ENCODE peak calls at places on chromosomes 11 and 22, in nine cellular contexts. C is stimulated activated CD4-positive, alpha-beta T cell treated with anti-CD3 and anti-CD28 coated beads, Interleukin-2, amount 100 ng/mL, for 24 hours; I is AG04450; W is cardiac septum; Y is NCI-H748 treated with DMSO at 0.1 percent for 48 hours; D is cardiac muscle cell; K is HFFc6; P is CD8-positive, alpha-beta memory T cell; J is activated CD4-positive, alpha-beta T cell treated with anti-CD3 and anti-CD28 coated beads, Interleukin-2, amount 10 ng/mL, durations not matched to agents 7 days and 5 days. Q is an unnamed sample.

GRCh38 chr11:110778351-110778750 is 66.1 kb upstream of the ARHGAP20 start:
- DNase-seq in C (no peak), D (no peak), Y (no peak), W (no peak), I (no peak), J (no peak), P (no peak), K (no peak), Q (no peak)

GRCh38 chr22:48798281-48799226 is 1029.1 kb downstream of the BRD1 start:
- DNase-seq in J (no peak), I (no peak), K (no peak), Y (no peak), D (no peak), P (no peak), W (peak), C (no peak), Q (no peak)

GRCh38 chr11:103007521-103007920 is 52.0 kb upstream of the MMP13 start:
- DNase-seq in J (no peak), Y (no peak), P (no peak), D (no peak), W (no peak), C (no peak), K (peak), I (no peak), Q (no peak)

GRCh38 chr22:48981671-48982070 is 846.0 kb downstream of the BRD1 start:
- DNase-seq in W (no peak), C (no peak), D (no peak), P (no peak), J (no peak), Y (no peak), I (no peak), K (no peak), Q (no peak)

GRCh38 chr22:41308054-41308453 is 6.7 kb downstream of the ZC3H7B start:
- DNase-seq in K (peak), C (no peak), J (no peak), W (no peak), D (peak), I (no peak), P (no peak), Y (no peak), Q (no peak)

GRCh38 chr22:45932066-45932465 is 44.9 kb downstream of the WNT7B start:
- DNase-seq in Y (no peak), J (no peak), W (no peak), I (no peak), K (no peak), P (no peak), C (no peak), D (peak), Q (no peak)

GRCh38 chr11:113160652-113161051 is 153.7 kb upstream of the TTC12 start:
- DNase-seq in D (no peak), K (no peak), J (no peak), Y (peak), P (no peak), W (no peak), I (no peak), C (no peak), Q (no peak)

GRCh38 chr11:101765932-101766331 is 148.9 kb upstream of the CEP126 start:
- DNase-seq in D (no peak), K (no peak), W (no peak), I (no peak), P (no peak), Y (no peak), J (no peak), C (no peak), Q (no peak)

GRCh38 chr11:96464695-96465307 is 75.0 kb downstream of the JRKL start:
- DNase-seq in J (peak), W (no peak), I (peak), K (peak), C (no peak), Y (peak), P (no peak), D (peak), Q (no peak)

GRCh38 chr11:75768112-75768908 is at the start of gene DGAT2:
- DNase-seq in C (peak), D (peak), K (no peak), P (peak), J (peak), W (peak), I (no peak), Y (peak), Q (peak)

GRCh38 chr11:67303132-67303988 is at the start of gene SSH3:
- DNase-seq in C (peak), Y (peak), P (no peak), I (no peak), J (no peak), D (peak), K (peak), W (peak), Q (peak)

GRCh38 chr11:110425751-110426545 is 3.8 kb upstream of the FDX1 start:
- DNase-seq in P (no peak), Y (no peak), D (peak), C (no peak), I (peak), W (no peak), K (peak), J (no peak), Q (no peak)

GRCh38 chr11:19766810-19767209 is 54.2 kb downstream of the NAV2 start:
- DNase-seq in W (no peak), C (no peak), I (no peak), P (no peak), D (no peak), K (no peak), J (no peak), Y (no peak), Q (no peak)

GRCh38 chr11:70740475-70740825 is 342.1 kb downstream of the CTTN start:
- DNase-seq in K (no peak), Y (no peak), C (no peak), W (no peak), D (no peak), J (no peak), P (no peak), I (no peak), Q (no peak)

GRCh38 chr11:70456921-70457532 is 58.7 kb downstream of the CTTN start:
- DNase-seq in P (no peak), W (peak), J (no peak), D (peak), C (peak), I (no peak), K (peak), Y (no peak), Q (no peak)

GRCh38 chr22:38347944-38348750 is 30.9 kb upstream of the CSNK1E start:
- DNase-seq in W (peak), P (no peak), D (no peak), Y (no peak), K (peak), I (no peak), J (no peak), C (no peak), Q (no peak)

GRCh38 chr11:72411623-72412532 is 22.5 kb downstream of the CLPB start:
- DNase-seq in C (no peak), D (no peak), Y (no peak), P (no peak), K (no peak), W (no peak), J (no peak), I (no peak), Q (peak)

GRCh38 chr22:23218867-23219251 is 38.5 kb downstream of the BCR start:
- DNase-seq in J (no peak), I (no peak), Y (peak), D (peak), K (no peak), C (no peak), W (no peak), P (no peak), Q (peak)